ENCODE peak calls at places on chromosome 11, in eight cellular contexts. G is HepG2, I is H1, V is GM12878, J is HCT116, Y is endothelial cell of umbilical vein, T is SK-N-SH, F is K562. P is an unnamed sample.

GRCh38 chr11:47234669-47235075 is 13.9 kb downstream of the ACP2 start:
- DNase-seq in G (no peak), I (no peak), V (no peak), J (no peak), Y (no peak), T (peak; percentile 4), F (no peak), P (no peak)

GRCh38 chr11:28679795-28680194 is 571.6 kb downstream of the METTL15 start:
- DNase-seq in G (no peak), I (no peak), V (no peak), J (no peak), Y (no peak), T (no peak), F (no peak), P (no peak)

GRCh38 chr11:102410382-102410784 is 42.2 kb downstream of the TMEM123 start:
- DNase-seq in G (no peak), I (no peak), V (no peak), J (no peak), Y (no peak), T (peak; percentile 22), F (no peak), P (no peak)

GRCh38 chr11:131924446-131925240 is 554.2 kb downstream of the NTM start:
- DNase-seq in G (no peak), I (no peak), V (no peak), J (no peak), Y (peak; percentile 52), T (no peak), F (no peak), P (no peak)

GRCh38 chr11:45924036-45924915 is 1.8 kb downstream of the LARGE2 start:
- DNase-seq in G (no peak), I (no peak), V (no peak), J (no peak), Y (no peak), T (no peak), F (no peak), P (no peak)

GRCh38 chr11:77190331-77191075 is 62.5 kb downstream of the MYO7A start:
- DNase-seq in G (no peak), I (no peak), V (no peak), J (no peak), Y (no peak), T (no peak), F (peak; percentile 41), P (no peak)

GRCh38 chr11:35105319-35106063 is 33.5 kb upstream of the CD44 start:
- DNase-seq in G (no peak), I (no peak), V (no peak), J (no peak), Y (no peak), T (no peak), F (no peak), P (no peak)

GRCh38 chr11:134913999-134914590 is 502.1 kb upstream of the B3GAT1 start:
- DNase-seq in G (no peak), I (no peak), V (no peak), J (no peak), Y (no peak), T (no peak), F (no peak), P (no peak)

GRCh38 chr11:100719362-100719761 is 32.3 kb downstream of the ARHGAP42 start:
- DNase-seq in G (no peak), I (peak; percentile 19), V (no peak), J (no peak), Y (no peak), T (no peak), F (no peak), P (no peak)

GRCh38 chr11:47908198-47908597 is 60.0 kb upstream of the NUP160 start:
- DNase-seq in G (no peak), I (no peak), V (no peak), J (no peak), Y (no peak), T (no peak), F (no peak), P (no peak)

GRCh38 chr11:129938764-129939163 is 43.4 kb upstream of the NFRKB start:
- DNase-seq in G (no peak), I (no peak), V (no peak), J (no peak), Y (no peak), T (no peak), F (no peak), P (no peak)

GRCh38 chr11:78040691-78041379 is 17.8 kb upstream of the KCTD14 start:
- DNase-seq in G (no peak), I (no peak), V (no peak), J (no peak), Y (no peak), T (no peak), F (peak; percentile 46), P (no peak)

GRCh38 chr11:8080674-8081590 is at the start of gene TUB:
- DNase-seq in G (no peak), I (no peak), V (no peak), J (no peak), Y (no peak), T (peak; percentile 97), F (no peak), P (no peak)

GRCh38 chr11:110305169-110306018 is 9.0 kb upstream of the RDX start:
- DNase-seq in G (peak; percentile 82), I (no peak), V (no peak), J (no peak), Y (peak; percentile 79), T (peak; percentile 37), F (no peak), P (no peak)

GRCh38 chr11:134399996-134400395 is 12.0 kb downstream of the B3GAT1 start:
- DNase-seq in G (no peak), I (no peak), V (no peak), J (no peak), Y (no peak), T (no peak), F (no peak), P (no peak)

GRCh38 chr11:31236052-31236652 is 133.4 kb downstream of the DCDC1 start:
- DNase-seq in G (no peak), I (no peak), V (no peak), J (peak; percentile 8), Y (peak; percentile 14), T (no peak), F (no peak), P (no peak)

GRCh38 chr11:8682219-8683114 is at the start of the genes RPL27A and TRIM66:
- DNase-seq in G (peak; percentile 92), I (peak; percentile 82), V (peak; percentile 82), J (peak; percentile 90), Y (peak; percentile 97), T (peak; percentile 93), F (peak; percentile 85), P (peak; percentile 79)

GRCh38 chr11:61071208-61071681 is 31.0 kb upstream of the CD5 start:
- DNase-seq in G (no peak), I (no peak), V (no peak), J (no peak), Y (no peak), T (no peak), F (no peak), P (no peak)

GRCh38 chr11:61069427-61069826 is 32.9 kb upstream of the CD5 start:
- DNase-seq in G (no peak), I (no peak), V (no peak), J (no peak), Y (no peak), T (no peak), F (no peak), P (no peak)

GRCh38 chr11:61068581-61068980 is 33.7 kb upstream of the CD5 start:
- DNase-seq in G (no peak), I (no peak), V (no peak), J (no peak), Y (no peak), T (no peak), F (no peak), P (no peak)

GRCh38 chr11:61072316-61073109 is 29.8 kb upstream of the CD5 start:
- DNase-seq in G (no peak), I (no peak), V (no peak), J (no peak), Y (no peak), T (no peak), F (no peak), P (no peak)

DNA sequence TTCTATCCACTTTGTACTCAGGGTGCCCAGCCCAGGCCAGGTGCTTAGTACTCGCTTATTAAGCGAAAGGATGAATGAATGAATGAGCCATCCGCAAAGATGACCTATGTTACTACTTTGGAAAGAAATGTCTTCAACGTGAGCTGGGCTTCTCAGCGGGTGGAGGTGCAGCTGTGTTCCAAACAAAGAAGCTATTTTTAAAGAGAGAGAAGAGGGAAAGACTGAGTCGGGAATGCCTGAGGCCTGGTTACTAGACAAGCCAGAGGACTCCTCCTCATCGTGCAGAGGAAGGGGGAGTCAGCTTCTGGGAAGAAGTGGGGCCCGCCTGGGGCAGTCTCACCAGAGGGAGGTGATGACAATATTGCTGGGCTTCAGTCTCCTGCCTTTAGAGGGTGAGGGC is 30.4 kb upstream of the CD5 start:
- DNase-seq in G (no peak), I (no peak), V (no peak), J (no peak), Y (no peak), T (no peak), F (no peak), P (no peak)
- H3K9ac ChIP-seq in G (no peak overlapping the region), I (no peak overlapping the region), V (peak overlapping the region; percentile 50), J (no peak overlapping the region), Y (no peak overlapping the region), T (no peak overlapping the region), F (peak overlapping the region; percentile 86), P (no peak overlapping the region)

DNA sequence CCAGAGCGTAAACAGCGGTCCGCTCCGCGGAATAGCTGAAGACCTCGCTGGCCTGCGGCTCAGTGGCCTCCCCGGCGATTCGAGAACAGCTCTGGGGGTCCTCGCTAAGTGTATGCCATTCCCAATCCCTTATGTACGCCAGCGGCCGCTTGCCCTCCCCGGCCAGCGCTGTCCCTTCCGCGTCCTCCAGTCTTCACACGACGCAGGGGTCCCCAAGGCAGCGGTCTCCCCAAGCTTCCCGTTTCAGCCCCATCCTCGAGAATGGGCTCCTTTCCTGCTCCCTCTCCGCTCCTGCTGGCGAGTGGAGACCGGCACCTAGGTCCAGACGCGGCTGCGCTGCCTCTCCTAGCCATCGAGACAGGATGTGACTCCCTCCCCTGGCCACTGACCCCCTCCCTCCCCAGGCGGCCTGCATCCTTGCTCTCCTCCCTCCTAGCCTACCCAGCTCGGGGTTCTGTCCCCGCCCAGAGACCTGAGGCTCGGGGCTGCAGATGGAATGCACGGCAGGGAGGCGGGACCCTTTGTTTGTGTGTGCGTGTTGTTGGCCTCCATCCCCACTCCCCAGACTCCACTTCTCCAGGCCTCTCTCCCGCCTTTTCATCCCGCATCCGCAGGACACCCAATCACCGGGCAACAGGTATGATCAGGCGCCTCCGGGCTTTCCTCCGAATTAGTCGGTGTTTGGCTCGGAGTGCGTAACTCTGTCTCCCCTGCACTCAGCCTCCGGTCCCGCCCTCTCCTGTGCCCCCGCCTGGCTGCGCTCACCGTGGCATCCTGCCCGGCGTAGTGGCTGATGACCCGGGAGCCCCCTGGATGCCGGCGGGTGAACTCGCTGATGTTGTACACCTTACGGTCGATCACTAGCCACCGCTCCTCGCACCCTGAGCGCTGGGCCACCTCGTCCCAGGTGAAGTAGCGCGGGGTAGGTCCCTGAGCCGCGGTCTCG is 740 bp downstream of the FADS1 start:
- DNase-seq in G (peak; percentile 64), I (no peak), V (no peak), J (peak; percentile 27), Y (peak; percentile 78), T (peak; percentile 81), F (peak; percentile 70), P (no peak)
- TF ChIP-seq POLR2AphosphoS5 in G (peak; percentile 11), I (peak; percentile 69), V (peak; percentile 23), J (peak; percentile 49), Y (peak; percentile 75), T (no peak), F (peak; percentile 16), P (peak; percentile 41)

GRCh38 chr11:125164422-125165110 is at the start of gene PKNOX2:
- DNase-seq in G (peak; percentile 15), I (no peak), V (no peak), J (peak; percentile 3), Y (peak; percentile 65), T (peak; percentile 95), F (peak; percentile 66), P (no peak)
- H3K9ac ChIP-seq in G (no peak within 1 kb of the TSS), I (peak within 1 kb of the TSS; percentile 62), V (no peak within 1 kb of the TSS), J (no peak within 1 kb of the TSS), Y (peak within 1 kb of the TSS; percentile 24), T (no peak within 1 kb of the TSS), F (peak within 1 kb of the TSS; percentile 17), P (peak within 1 kb of the TSS; percentile 75)

GRCh38 chr11:68164437-68164836 is 43.2 kb upstream of the CHKA start:
- DNase-seq in G (no peak), I (no peak), V (no peak), J (no peak), Y (no peak), T (no peak), F (no peak), P (no peak)
- TF ChIP-seq POLR2AphosphoS5 in G (no peak), I (no peak), V (no peak), J (peak; percentile 21), Y (no peak), T (no peak), F (peak; percentile 31), P (no peak)

P was measured in SK-N-MC.